ENCODE peak calls at places on chromosome 17, in eight cellular contexts. R, K, Y, V, D, Z, H and Q are unnamed samples.

GRCh38 chr17:79861371-79862216 is 22.4 kb upstream of the CBX4 start:
- DNase-seq in R (no peak), K (no peak), Y (no peak), V (no peak), D (no peak), Z (no peak), H (no peak), Q (no peak)

GRCh38 chr17:51640108-51640622 is 379.8 kb downstream of the UTP18 start:
- DNase-seq in R (peak), K (peak), Y (no peak), V (no peak), D (no peak), Z (no peak), H (peak), Q (no peak)

GRCh38 chr17:39001703-39002637 is 34.8 kb upstream of the FBXO47 start:
- DNase-seq in R (no peak), K (no peak), Y (no peak), V (no peak), D (no peak), Z (no peak), H (no peak), Q (no peak)

GRCh38 chr17:63653018-63653417 is 30.8 kb downstream of the MAP3K3 start:
- DNase-seq in R (no peak), K (no peak), Y (no peak), V (no peak), D (no peak), Z (no peak), H (no peak), Q (no peak)

GRCh38 chr17:55495239-55495638 is 16.0 kb downstream of the SMIM36 start:
- DNase-seq in R (no peak), K (no peak), Y (no peak), V (no peak), D (no peak), Z (no peak), H (no peak), Q (no peak)

GRCh38 chr17:77096570-77097214 is 44.1 kb upstream of the SEC14L1 start:
- DNase-seq in R (peak), K (no peak), Y (no peak), V (no peak), D (no peak), Z (no peak), H (peak), Q (no peak)

GRCh38 chr17:45873728-45874127 is 20.6 kb upstream of the MAPT start:
- DNase-seq in R (no peak), K (peak), Y (no peak), V (no peak), D (no peak), Z (no peak), H (no peak), Q (no peak)

GRCh38 chr17:58302919-58303551 is 22.3 kb upstream of the MPO start:
- DNase-seq in R (no peak), K (no peak), Y (no peak), V (no peak), D (no peak), Z (no peak), H (no peak), Q (no peak)